ENCODE peak calls at places on chromosomes 7 and 10, in nine cellular contexts. T is PC-3, P is MM.1S, Y is hepatocyte, R is GM23248, V is SK-N-SH, N is GM23338, Q is HCT116, O is OCI-LY7. L is an unnamed sample.

GRCh38 chr10:129626801-129627434 is 159.9 kb downstream of the MGMT start:
- DNase-seq in T (no peak), P (no peak), Y (no peak), R (no peak), V (no peak), N (no peak), Q (no peak), O (no peak), L (no peak)

GRCh38 chr10:73251683-73252444 is 580 bp downstream of the MRPS16 start:
- DNase-seq in T (peak; percentile 49), P (peak; percentile 10), Y (peak; percentile 38), R (peak; percentile 95), V (peak; percentile 37), N (peak; percentile 54), Q (no peak), O (peak; percentile 19), L (peak; percentile 21)

GRCh38 chr10:118958984-118959916 is 70.3 kb upstream of the NANOS1 start:
- DNase-seq in T (peak; percentile 79), P (no peak), Y (peak; percentile 36), R (peak; percentile 70), V (no peak), N (no peak), Q (no peak), O (no peak), L (no peak)

GRCh38 chr7:156169474-156170370 is 357.5 kb upstream of the SHH start:
- DNase-seq in T (no peak), P (no peak), Y (no peak), R (no peak), V (no peak), N (no peak), Q (no peak), O (no peak), L (no peak)

GRCh38 chr10:63464402-63465292 is 1.1 kb downstream of the JMJD1C start:
- DNase-seq in T (peak; percentile 51), P (no peak), Y (peak; percentile 11), R (peak; percentile 36), V (peak; percentile 19), N (no peak), Q (no peak), O (no peak), L (no peak)

GRCh38 chr10:11095374-11095785 is 77.7 kb downstream of the CELF2 start:
- DNase-seq in T (no peak), P (no peak), Y (no peak), R (no peak), V (no peak), N (peak; percentile 64), Q (no peak), O (no peak), L (no peak)

GRCh38 chr10:101442456-101442800 is 88.5 kb downstream of the BTRC start:
- DNase-seq in T (no peak), P (no peak), Y (no peak), R (no peak), V (no peak), N (no peak), Q (no peak), O (no peak), L (no peak)

GRCh38 chr10:103833731-103834365 is 21.5 kb downstream of the SH3PXD2A start:
- DNase-seq in T (peak; percentile 41), P (no peak), Y (peak; percentile 68), R (peak; percentile 36), V (no peak), N (peak; percentile 86), Q (no peak), O (peak; percentile 58), L (no peak)

GRCh38 chr10:71840177-71840711 is 10.8 kb downstream of the PSAP start:
- DNase-seq in T (peak; percentile 24), P (no peak), Y (peak; percentile 92), R (peak; percentile 91), V (peak; percentile 81), N (peak; percentile 99), Q (no peak), O (no peak), L (peak; percentile 98)

GRCh38 chr10:93180402-93181040 is 106.8 kb downstream of the CYP26A1 start:
- DNase-seq in T (no peak), P (no peak), Y (no peak), R (peak; percentile 59), V (peak; percentile 15), N (no peak), Q (no peak), O (no peak), L (no peak)

GRCh38 chr10:24793648-24794379 is 70.1 kb upstream of the ARHGAP21 start:
- DNase-seq in T (no peak), P (no peak), Y (no peak), R (peak; percentile 72), V (no peak), N (no peak), Q (no peak), O (no peak), L (no peak)

GRCh38 chr7:74097937-74098614 is 14.5 kb downstream of the LIMK1 start:
- DNase-seq in T (peak; percentile 84), P (no peak), Y (peak; percentile 59), R (peak; percentile 98), V (peak; percentile 67), N (no peak), Q (no peak), O (no peak), L (no peak)

GRCh38 chr7:6276911-6277408 is 4.5 kb upstream of the CYTH3 start:
- DNase-seq in T (no peak), P (no peak), Y (no peak), R (no peak), V (peak; percentile 40), N (no peak), Q (no peak), O (no peak), L (no peak)

GRCh38 chr10:8035641-8036520 is 18.6 kb upstream of the GATA3 start:
- DNase-seq in T (no peak), P (no peak), Y (no peak), R (no peak), V (no peak), N (peak; percentile 69), Q (no peak), O (no peak), L (peak; percentile 71)

GRCh38 chr7:118629898-118630469 is 405.5 kb downstream of the ANKRD7 start:
- DNase-seq in T (no peak), P (no peak), Y (no peak), R (no peak), V (no peak), N (peak; percentile 38), Q (no peak), O (no peak), L (peak; percentile 44)
- TF ChIP-seq EZH2phosphoT487 in T (no peak), P (no peak), Y (no peak), R (no peak), V (no peak), N (no peak), Q (no peak), O (no peak), L (no peak)

DNA sequence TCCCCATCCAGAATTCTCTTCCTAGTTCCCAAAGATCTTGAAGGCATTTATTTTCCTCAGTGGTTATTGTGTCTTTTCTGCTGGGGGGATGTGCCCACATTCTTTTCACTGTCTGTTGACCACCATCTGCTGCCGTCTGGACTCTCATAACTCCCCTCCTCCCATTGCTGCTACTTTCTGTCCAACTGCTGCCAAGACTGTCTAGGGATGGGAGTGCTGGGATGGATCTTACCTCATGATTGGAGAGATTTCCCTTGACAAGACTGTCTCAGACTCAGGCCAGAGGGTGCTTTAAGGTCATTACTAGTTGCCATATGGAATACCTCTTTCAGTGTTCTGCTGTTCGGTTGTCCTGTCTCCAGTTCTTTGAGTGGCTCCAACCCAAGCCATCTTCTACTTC is 141.6 kb downstream of the C1GALT1 start:
- DNase-seq in T (no peak), P (no peak), Y (no peak), R (no peak), V (no peak), N (no peak), Q (no peak), O (no peak), L (no peak)
- H3K4me1 ChIP-seq in T (peaks cover 24% of the 10 kb centered on the region), P (no peaks in the 10 kb centered on the region), Y (peaks cover 13% of the 10 kb centered on the region), R (no peaks in the 10 kb centered on the region), V (no peaks in the 10 kb centered on the region), N (no peaks in the 10 kb centered on the region), Q (no peaks in the 10 kb centered on the region), O (peaks cover 19% of the 10 kb centered on the region), L (no peaks in the 10 kb centered on the region)

DNA sequence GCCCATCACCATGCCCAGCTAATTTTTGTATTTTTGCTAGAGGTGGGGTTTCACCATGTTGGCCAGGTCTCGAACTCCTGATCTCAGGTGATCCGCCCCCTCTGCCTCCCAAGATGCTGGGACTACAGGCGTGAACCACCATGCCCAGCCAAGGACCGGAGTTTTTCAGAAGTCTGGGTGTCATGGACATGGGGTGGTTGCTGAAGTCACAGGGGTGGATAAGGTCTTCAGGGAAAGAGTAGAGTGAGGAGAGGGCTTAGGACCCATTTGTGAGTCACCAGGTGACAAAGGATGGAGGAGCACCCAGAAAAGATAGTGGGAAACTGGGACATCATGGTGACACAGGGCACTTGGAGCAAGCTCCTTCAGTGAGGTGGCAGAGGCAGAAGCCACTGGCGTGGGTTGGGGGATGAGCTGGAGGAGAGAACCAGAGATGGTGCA is 2.8 kb upstream of the GPRIN2 start:
- DNase-seq in T (no peak), P (peak; percentile 4), Y (no peak), R (no peak), V (no peak), N (no peak), Q (no peak), O (no peak), L (no peak)
- TF ChIP-seq EZH2phosphoT487 in T (no peak), P (no peak), Y (no peak), R (no peak), V (no peak), N (no peak), Q (no peak), O (no peak), L (no peak)

DNA sequence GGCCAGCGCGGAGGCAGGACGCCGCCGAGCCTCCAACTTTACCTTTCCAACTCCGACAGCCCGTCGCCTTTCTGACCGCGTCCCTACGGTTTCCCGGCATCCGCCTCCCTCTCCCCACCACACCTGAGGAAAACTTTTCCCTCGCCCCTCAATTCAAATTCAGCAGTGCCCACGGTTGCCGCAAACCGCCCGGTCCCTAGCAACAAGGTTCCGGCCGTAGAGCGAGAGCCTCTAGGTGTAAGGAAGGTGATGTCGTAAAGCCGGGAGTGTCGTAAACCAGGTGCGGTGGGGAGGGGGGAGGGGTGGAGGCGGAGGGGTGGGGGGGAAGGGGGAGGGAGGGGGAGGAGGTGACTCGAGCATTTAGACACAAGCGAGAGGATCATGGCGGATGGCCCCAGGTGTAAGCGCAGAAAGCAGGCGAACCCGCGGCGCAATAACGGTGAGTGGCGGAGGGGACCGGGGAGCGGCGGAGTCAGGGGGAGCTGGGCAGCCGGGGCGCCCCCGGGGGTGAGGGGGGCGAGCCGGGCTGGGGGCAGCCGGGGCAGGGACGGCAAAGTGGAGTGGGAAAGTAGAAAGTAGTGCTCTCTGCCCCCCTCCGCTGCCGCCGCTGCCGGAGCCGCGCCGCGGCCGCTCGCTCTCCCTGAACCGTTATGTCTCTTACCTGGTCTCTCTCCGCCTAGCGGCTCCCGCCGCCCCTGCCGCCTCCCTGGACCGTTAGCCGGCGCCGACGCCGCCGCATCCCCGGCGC is at the start of gene ZEB1:
- DNase-seq in T (peak; percentile 78), P (peak; percentile 95), Y (peak; percentile 92), R (peak; percentile 93), V (peak; percentile 94), N (peak; percentile 97), Q (peak; percentile 91), O (peak; percentile 97), L (peak; percentile 97)
- H3K4me1 ChIP-seq in T (peaks cover 34% of the 10 kb centered on the region), P (peaks cover 10% of the 10 kb centered on the region), Y (no peaks in the 10 kb centered on the region), R (peaks cover 63% of the 10 kb centered on the region), V (peaks cover 18% of the 10 kb centered on the region), N (peaks cover 12% of the 10 kb centered on the region), Q (peaks cover 17% of the 10 kb centered on the region), O (peaks cover 32% of the 10 kb centered on the region), L (peaks cover 11% of the 10 kb centered on the region)

GRCh38 chr10:89235073-89235798 is 16.3 kb downstream of the LIPA start:
- DNase-seq in T (no peak), P (no peak), Y (no peak), R (peak; percentile 85), V (no peak), N (no peak), Q (no peak), O (no peak), L (peak; percentile 47)
- TF ChIP-seq EZH2phosphoT487 in T (no peak), P (no peak), Y (no peak), R (no peak), V (no peak), N (no peak), Q (no peak), O (no peak), L (no peak)